ENCODE peak calls at places on chromosome 2, in four cellular contexts. F is left kidney, P is HEK293T, M is fibroblast of mammary gland. W is an unnamed sample.

GRCh38 chr2:213740453-213740852 is 456.2 kb downstream of the SPAG16 start:
- DNase-seq in M (no peak), F (no peak), P (no peak), W (no peak)

GRCh38 chr2:37625781-37626548 is 45.5 kb downstream of the CDC42EP3 start:
- DNase-seq in M (no peak), F (peak; percentile 30), P (no peak), W (no peak)

GRCh38 chr2:64654993-64655666 is 1.4 kb upstream of the SERTAD2 start:
- DNase-seq in P (no peak), F (peak; percentile 37), M (peak; percentile 37), W (no peak)

GRCh38 chr2:12606472-12607000 is 110.2 kb upstream of the TRIB2 start:
- DNase-seq in P (no peak), M (peak; percentile 68), F (peak; percentile 47), W (peak; percentile 24)

GRCh38 chr2:241767464-241768250 is 9.0 kb upstream of the GAL3ST2 start:
- DNase-seq in P (no peak), M (no peak), F (no peak), W (no peak)

GRCh38 chr2:200306969-200307811 is 697 bp downstream of the SPATS2L start:
- DNase-seq in M (no peak), F (peak; percentile 75), P (peak; percentile 55), W (no peak)

GRCh38 chr2:239378021-239378917 is 22.6 kb downstream of the HDAC4 start:
- DNase-seq in F (no peak), P (no peak), M (no peak), W (no peak)

GRCh38 chr2:218873359-218874194 is 7.1 kb upstream of the WNT10A start:
- DNase-seq in F (peak; percentile 66), M (no peak), P (no peak), W (no peak)

GRCh38 chr2:77512521-77512920 is 9.7 kb downstream of the LRRTM4 start:
- DNase-seq in F (no peak), M (no peak), P (no peak), W (no peak)

GRCh38 chr2:150702791-150703190 is 215.3 kb upstream of the RND3 start:
- DNase-seq in P (no peak), F (no peak), M (no peak), W (no peak)

W was measured in mesendoderm.